ENCODE peak calls at places on chromosomes 2 and 18, in six cellular contexts. One of them, this sample, is unnamed.

GRCh38 chr2:168835961-168836360 is 33.5 kb downstream of the NOSTRIN start:
- DNase-seq in thyroid gland: no peak
- DNase-seq in midbrain: no peak
- DNase-seq in Calu3: no peak
- DNase-seq in stimulated activated CD4-positive, alpha-beta T cell treated with anti-CD3 and anti-CD28 coated beads, Interleukin-4, amount 100 ng/mL, for 1 hour: no peak
- DNase-seq in activated T-helper 1 cell treated with anti-CD3 and anti-CD28 coated beads, Interleukin-12 subunit alpha, Interleukin-12 subunit beta, Interleukin-2, Interleukin-4 antibody, amounts not matched to agents 30 ng/mL and 10 ng/mL and 1 ng/mL, durations not matched to agents 14 hours and 24 hours and 36 hours: no peak
- DNase-seq in this sample: no peak

GRCh38 chr2:5367321-5367720 is 324.9 kb upstream of the SOX11 start:
- DNase-seq in midbrain: no peak
- DNase-seq in Calu3: no peak
- DNase-seq in thyroid gland: no peak
- DNase-seq in activated T-helper 1 cell treated with anti-CD3 and anti-CD28 coated beads, Interleukin-12 subunit alpha, Interleukin-12 subunit beta, Interleukin-2, Interleukin-4 antibody, amounts not matched to agents 30 ng/mL and 10 ng/mL and 1 ng/mL, durations not matched to agents 14 hours and 24 hours and 36 hours: no peak
- DNase-seq in stimulated activated CD4-positive, alpha-beta T cell treated with anti-CD3 and anti-CD28 coated beads, Interleukin-4, amount 100 ng/mL, for 1 hour: no peak
- DNase-seq in this sample: no peak

GRCh38 chr2:1599301-1600085 is 144.8 kb downstream of the PXDN start:
- DNase-seq in Calu3: no peak
- DNase-seq in midbrain: no peak
- DNase-seq in activated T-helper 1 cell treated with anti-CD3 and anti-CD28 coated beads, Interleukin-12 subunit alpha, Interleukin-12 subunit beta, Interleukin-2, Interleukin-4 antibody, amounts not matched to agents 30 ng/mL and 10 ng/mL and 1 ng/mL, durations not matched to agents 14 hours and 24 hours and 36 hours: no peak
- DNase-seq in stimulated activated CD4-positive, alpha-beta T cell treated with anti-CD3 and anti-CD28 coated beads, Interleukin-4, amount 100 ng/mL, for 1 hour: no peak
- DNase-seq in thyroid gland: no peak
- DNase-seq in this sample: no peak

GRCh38 chr18:48661421-48661820 is 122.6 kb downstream of the CTIF start:
- DNase-seq in stimulated activated CD4-positive, alpha-beta T cell treated with anti-CD3 and anti-CD28 coated beads, Interleukin-4, amount 100 ng/mL, for 1 hour: no peak
- DNase-seq in activated T-helper 1 cell treated with anti-CD3 and anti-CD28 coated beads, Interleukin-12 subunit alpha, Interleukin-12 subunit beta, Interleukin-2, Interleukin-4 antibody, amounts not matched to agents 30 ng/mL and 10 ng/mL and 1 ng/mL, durations not matched to agents 14 hours and 24 hours and 36 hours: no peak
- DNase-seq in midbrain: no peak
- DNase-seq in Calu3: no peak
- DNase-seq in thyroid gland: no peak
- DNase-seq in this sample: no peak

GRCh38 chr2:117979911-117980341 is 33.9 kb downstream of the CCDC93 start:
- DNase-seq in midbrain: peak
- DNase-seq in Calu3: no peak
- DNase-seq in stimulated activated CD4-positive, alpha-beta T cell treated with anti-CD3 and anti-CD28 coated beads, Interleukin-4, amount 100 ng/mL, for 1 hour: no peak
- DNase-seq in activated T-helper 1 cell treated with anti-CD3 and anti-CD28 coated beads, Interleukin-12 subunit alpha, Interleukin-12 subunit beta, Interleukin-2, Interleukin-4 antibody, amounts not matched to agents 30 ng/mL and 10 ng/mL and 1 ng/mL, durations not matched to agents 14 hours and 24 hours and 36 hours: no peak
- DNase-seq in thyroid gland: no peak
- DNase-seq in this sample: peak

GRCh38 chr2:24559714-24560113 is 68.7 kb downstream of the NCOA1 start:
- DNase-seq in Calu3: no peak
- DNase-seq in stimulated activated CD4-positive, alpha-beta T cell treated with anti-CD3 and anti-CD28 coated beads, Interleukin-4, amount 100 ng/mL, for 1 hour: no peak
- DNase-seq in thyroid gland: no peak
- DNase-seq in activated T-helper 1 cell treated with anti-CD3 and anti-CD28 coated beads, Interleukin-12 subunit alpha, Interleukin-12 subunit beta, Interleukin-2, Interleukin-4 antibody, amounts not matched to agents 30 ng/mL and 10 ng/mL and 1 ng/mL, durations not matched to agents 14 hours and 24 hours and 36 hours: no peak
- DNase-seq in midbrain: peak
- DNase-seq in this sample: peak

GRCh38 chr2:72457801-72458516 is 310.3 kb upstream of the CYP26B1 start:
- DNase-seq in activated T-helper 1 cell treated with anti-CD3 and anti-CD28 coated beads, Interleukin-12 subunit alpha, Interleukin-12 subunit beta, Interleukin-2, Interleukin-4 antibody, amounts not matched to agents 30 ng/mL and 10 ng/mL and 1 ng/mL, durations not matched to agents 14 hours and 24 hours and 36 hours: no peak
- DNase-seq in midbrain: no peak
- DNase-seq in Calu3: no peak
- DNase-seq in thyroid gland: no peak
- DNase-seq in stimulated activated CD4-positive, alpha-beta T cell treated with anti-CD3 and anti-CD28 coated beads, Interleukin-4, amount 100 ng/mL, for 1 hour: no peak
- DNase-seq in this sample: peak

GRCh38 chr2:212919238-212919637 is 232.2 kb downstream of the IKZF2 start:
- DNase-seq in stimulated activated CD4-positive, alpha-beta T cell treated with anti-CD3 and anti-CD28 coated beads, Interleukin-4, amount 100 ng/mL, for 1 hour: no peak
- DNase-seq in Calu3: peak
- DNase-seq in midbrain: no peak
- DNase-seq in thyroid gland: peak
- DNase-seq in activated T-helper 1 cell treated with anti-CD3 and anti-CD28 coated beads, Interleukin-12 subunit alpha, Interleukin-12 subunit beta, Interleukin-2, Interleukin-4 antibody, amounts not matched to agents 30 ng/mL and 10 ng/mL and 1 ng/mL, durations not matched to agents 14 hours and 24 hours and 36 hours: no peak
- DNase-seq in this sample: no peak

GRCh38 chr2:69709290-69709689 is 32.6 kb upstream of the ANXA4 start:
- DNase-seq in thyroid gland: no peak
- DNase-seq in stimulated activated CD4-positive, alpha-beta T cell treated with anti-CD3 and anti-CD28 coated beads, Interleukin-4, amount 100 ng/mL, for 1 hour: no peak
- DNase-seq in activated T-helper 1 cell treated with anti-CD3 and anti-CD28 coated beads, Interleukin-12 subunit alpha, Interleukin-12 subunit beta, Interleukin-2, Interleukin-4 antibody, amounts not matched to agents 30 ng/mL and 10 ng/mL and 1 ng/mL, durations not matched to agents 14 hours and 24 hours and 36 hours: no peak
- DNase-seq in Calu3: no peak
- DNase-seq in midbrain: peak
- DNase-seq in this sample: no peak

GRCh38 chr2:199186226-199186864 is 271.4 kb downstream of the SATB2 start:
- DNase-seq in activated T-helper 1 cell treated with anti-CD3 and anti-CD28 coated beads, Interleukin-12 subunit alpha, Interleukin-12 subunit beta, Interleukin-2, Interleukin-4 antibody, amounts not matched to agents 30 ng/mL and 10 ng/mL and 1 ng/mL, durations not matched to agents 14 hours and 24 hours and 36 hours: no peak
- DNase-seq in Calu3: no peak
- DNase-seq in thyroid gland: no peak
- DNase-seq in stimulated activated CD4-positive, alpha-beta T cell treated with anti-CD3 and anti-CD28 coated beads, Interleukin-4, amount 100 ng/mL, for 1 hour: no peak
- DNase-seq in midbrain: no peak
- DNase-seq in this sample: no peak

GRCh38 chr18:31825772-31826171 is 65.1 kb upstream of the SLC25A52 start:
- DNase-seq in Calu3: no peak
- DNase-seq in activated T-helper 1 cell treated with anti-CD3 and anti-CD28 coated beads, Interleukin-12 subunit alpha, Interleukin-12 subunit beta, Interleukin-2, Interleukin-4 antibody, amounts not matched to agents 30 ng/mL and 10 ng/mL and 1 ng/mL, durations not matched to agents 14 hours and 24 hours and 36 hours: no peak
- DNase-seq in midbrain: no peak
- DNase-seq in stimulated activated CD4-positive, alpha-beta T cell treated with anti-CD3 and anti-CD28 coated beads, Interleukin-4, amount 100 ng/mL, for 1 hour: no peak
- DNase-seq in thyroid gland: no peak
- DNase-seq in this sample: no peak

GRCh38 chr18:36411745-36412168 is 114.2 kb downstream of the FHOD3 start:
- DNase-seq in midbrain: no peak
- DNase-seq in activated T-helper 1 cell treated with anti-CD3 and anti-CD28 coated beads, Interleukin-12 subunit alpha, Interleukin-12 subunit beta, Interleukin-2, Interleukin-4 antibody, amounts not matched to agents 30 ng/mL and 10 ng/mL and 1 ng/mL, durations not matched to agents 14 hours and 24 hours and 36 hours: no peak
- DNase-seq in stimulated activated CD4-positive, alpha-beta T cell treated with anti-CD3 and anti-CD28 coated beads, Interleukin-4, amount 100 ng/mL, for 1 hour: no peak
- DNase-seq in Calu3: peak
- DNase-seq in thyroid gland: no peak
- DNase-seq in this sample: peak

GRCh38 chr2:158619496-158619895 is 162.7 kb downstream of the PKP4 start:
- DNase-seq in activated T-helper 1 cell treated with anti-CD3 and anti-CD28 coated beads, Interleukin-12 subunit alpha, Interleukin-12 subunit beta, Interleukin-2, Interleukin-4 antibody, amounts not matched to agents 30 ng/mL and 10 ng/mL and 1 ng/mL, durations not matched to agents 14 hours and 24 hours and 36 hours: no peak
- DNase-seq in midbrain: no peak
- DNase-seq in thyroid gland: no peak
- DNase-seq in stimulated activated CD4-positive, alpha-beta T cell treated with anti-CD3 and anti-CD28 coated beads, Interleukin-4, amount 100 ng/mL, for 1 hour: no peak
- DNase-seq in Calu3: no peak
- DNase-seq in this sample: peak

GRCh38 chr2:27907547-27907946 is 17.0 kb downstream of the BABAM2 start:
- DNase-seq in thyroid gland: no peak
- DNase-seq in stimulated activated CD4-positive, alpha-beta T cell treated with anti-CD3 and anti-CD28 coated beads, Interleukin-4, amount 100 ng/mL, for 1 hour: no peak
- DNase-seq in midbrain: no peak
- DNase-seq in Calu3: no peak
- DNase-seq in activated T-helper 1 cell treated with anti-CD3 and anti-CD28 coated beads, Interleukin-12 subunit alpha, Interleukin-12 subunit beta, Interleukin-2, Interleukin-4 antibody, amounts not matched to agents 30 ng/mL and 10 ng/mL and 1 ng/mL, durations not matched to agents 14 hours and 24 hours and 36 hours: no peak
- DNase-seq in this sample: peak

GRCh38 chr2:47896450-47896968 is 9.8 kb downstream of the FBXO11 start:
- DNase-seq in thyroid gland: no peak
- DNase-seq in activated T-helper 1 cell treated with anti-CD3 and anti-CD28 coated beads, Interleukin-12 subunit alpha, Interleukin-12 subunit beta, Interleukin-2, Interleukin-4 antibody, amounts not matched to agents 30 ng/mL and 10 ng/mL and 1 ng/mL, durations not matched to agents 14 hours and 24 hours and 36 hours: no peak
- DNase-seq in Calu3: no peak
- DNase-seq in midbrain: no peak
- DNase-seq in stimulated activated CD4-positive, alpha-beta T cell treated with anti-CD3 and anti-CD28 coated beads, Interleukin-4, amount 100 ng/mL, for 1 hour: no peak
- DNase-seq in this sample: no peak

GRCh38 chr2:201116115-201116958 is at the start of gene CFLAR:
- DNase-seq in thyroid gland: peak
- DNase-seq in activated T-helper 1 cell treated with anti-CD3 and anti-CD28 coated beads, Interleukin-12 subunit alpha, Interleukin-12 subunit beta, Interleukin-2, Interleukin-4 antibody, amounts not matched to agents 30 ng/mL and 10 ng/mL and 1 ng/mL, durations not matched to agents 14 hours and 24 hours and 36 hours: peak
- DNase-seq in Calu3: peak
- DNase-seq in stimulated activated CD4-positive, alpha-beta T cell treated with anti-CD3 and anti-CD28 coated beads, Interleukin-4, amount 100 ng/mL, for 1 hour: peak
- DNase-seq in midbrain: peak
- DNase-seq in this sample: peak

GRCh38 chr2:205650450-205650849 is 31.9 kb upstream of the NRP2 start:
- DNase-seq in Calu3: no peak
- DNase-seq in activated T-helper 1 cell treated with anti-CD3 and anti-CD28 coated beads, Interleukin-12 subunit alpha, Interleukin-12 subunit beta, Interleukin-2, Interleukin-4 antibody, amounts not matched to agents 30 ng/mL and 10 ng/mL and 1 ng/mL, durations not matched to agents 14 hours and 24 hours and 36 hours: no peak
- DNase-seq in stimulated activated CD4-positive, alpha-beta T cell treated with anti-CD3 and anti-CD28 coated beads, Interleukin-4, amount 100 ng/mL, for 1 hour: no peak
- DNase-seq in midbrain: no peak
- DNase-seq in thyroid gland: no peak
- DNase-seq in this sample: peak

GRCh38 chr2:209236369-209236768 is 187.5 kb upstream of the MAP2 start:
- DNase-seq in midbrain: no peak
- DNase-seq in thyroid gland: no peak
- DNase-seq in activated T-helper 1 cell treated with anti-CD3 and anti-CD28 coated beads, Interleukin-12 subunit alpha, Interleukin-12 subunit beta, Interleukin-2, Interleukin-4 antibody, amounts not matched to agents 30 ng/mL and 10 ng/mL and 1 ng/mL, durations not matched to agents 14 hours and 24 hours and 36 hours: no peak
- DNase-seq in Calu3: no peak
- DNase-seq in stimulated activated CD4-positive, alpha-beta T cell treated with anti-CD3 and anti-CD28 coated beads, Interleukin-4, amount 100 ng/mL, for 1 hour: no peak
- DNase-seq in this sample: no peak

GRCh38 chr2:224325941-224326340 is 76.0 kb downstream of the FAM124B start:
- DNase-seq in midbrain: no peak
- DNase-seq in thyroid gland: peak
- DNase-seq in stimulated activated CD4-positive, alpha-beta T cell treated with anti-CD3 and anti-CD28 coated beads, Interleukin-4, amount 100 ng/mL, for 1 hour: no peak
- DNase-seq in activated T-helper 1 cell treated with anti-CD3 and anti-CD28 coated beads, Interleukin-12 subunit alpha, Interleukin-12 subunit beta, Interleukin-2, Interleukin-4 antibody, amounts not matched to agents 30 ng/mL and 10 ng/mL and 1 ng/mL, durations not matched to agents 14 hours and 24 hours and 36 hours: no peak
- DNase-seq in Calu3: no peak
- DNase-seq in this sample: no peak

GRCh38 chr18:66560092-66560491 is 43.8 kb downstream of the CDH19 start:
- DNase-seq in Calu3: peak
- DNase-seq in activated T-helper 1 cell treated with anti-CD3 and anti-CD28 coated beads, Interleukin-12 subunit alpha, Interleukin-12 subunit beta, Interleukin-2, Interleukin-4 antibody, amounts not matched to agents 30 ng/mL and 10 ng/mL and 1 ng/mL, durations not matched to agents 14 hours and 24 hours and 36 hours: no peak
- DNase-seq in midbrain: peak
- DNase-seq in stimulated activated CD4-positive, alpha-beta T cell treated with anti-CD3 and anti-CD28 coated beads, Interleukin-4, amount 100 ng/mL, for 1 hour: no peak
- DNase-seq in thyroid gland: peak
- DNase-seq in this sample: peak

GRCh38 chr2:52135235-52135634 is 1103.3 kb upstream of the NRXN1 start:
- DNase-seq in midbrain: no peak
- DNase-seq in stimulated activated CD4-positive, alpha-beta T cell treated with anti-CD3 and anti-CD28 coated beads, Interleukin-4, amount 100 ng/mL, for 1 hour: no peak
- DNase-seq in activated T-helper 1 cell treated with anti-CD3 and anti-CD28 coated beads, Interleukin-12 subunit alpha, Interleukin-12 subunit beta, Interleukin-2, Interleukin-4 antibody, amounts not matched to agents 30 ng/mL and 10 ng/mL and 1 ng/mL, durations not matched to agents 14 hours and 24 hours and 36 hours: no peak
- DNase-seq in thyroid gland: no peak
- DNase-seq in Calu3: no peak
- DNase-seq in this sample: peak

GRCh38 chr2:95106081-95106480 is 15.5 kb downstream of the MRPS5 start:
- DNase-seq in activated T-helper 1 cell treated with anti-CD3 and anti-CD28 coated beads, Interleukin-12 subunit alpha, Interleukin-12 subunit beta, Interleukin-2, Interleukin-4 antibody, amounts not matched to agents 30 ng/mL and 10 ng/mL and 1 ng/mL, durations not matched to agents 14 hours and 24 hours and 36 hours: no peak
- DNase-seq in Calu3: no peak
- DNase-seq in thyroid gland: no peak
- DNase-seq in midbrain: no peak
- DNase-seq in stimulated activated CD4-positive, alpha-beta T cell treated with anti-CD3 and anti-CD28 coated beads, Interleukin-4, amount 100 ng/mL, for 1 hour: no peak
- DNase-seq in this sample: peak

GRCh38 chr2:163527381-163527780 is 208.4 kb downstream of the FIGN start:
- DNase-seq in midbrain: no peak
- DNase-seq in stimulated activated CD4-positive, alpha-beta T cell treated with anti-CD3 and anti-CD28 coated beads, Interleukin-4, amount 100 ng/mL, for 1 hour: no peak
- DNase-seq in thyroid gland: no peak
- DNase-seq in Calu3: no peak
- DNase-seq in activated T-helper 1 cell treated with anti-CD3 and anti-CD28 coated beads, Interleukin-12 subunit alpha, Interleukin-12 subunit beta, Interleukin-2, Interleukin-4 antibody, amounts not matched to agents 30 ng/mL and 10 ng/mL and 1 ng/mL, durations not matched to agents 14 hours and 24 hours and 36 hours: no peak
- DNase-seq in this sample: no peak

GRCh38 chr2:36734304-36734703 is 37.8 kb downstream of the VIT start:
- DNase-seq in midbrain: no peak
- DNase-seq in stimulated activated CD4-positive, alpha-beta T cell treated with anti-CD3 and anti-CD28 coated beads, Interleukin-4, amount 100 ng/mL, for 1 hour: no peak
- DNase-seq in thyroid gland: no peak
- DNase-seq in activated T-helper 1 cell treated with anti-CD3 and anti-CD28 coated beads, Interleukin-12 subunit alpha, Interleukin-12 subunit beta, Interleukin-2, Interleukin-4 antibody, amounts not matched to agents 30 ng/mL and 10 ng/mL and 1 ng/mL, durations not matched to agents 14 hours and 24 hours and 36 hours: no peak
- DNase-seq in Calu3: no peak
- DNase-seq in this sample: peak

GRCh38 chr2:74216642-74217041 is 18.2 kb downstream of the MTHFD2 start:
- DNase-seq in Calu3: no peak
- DNase-seq in activated T-helper 1 cell treated with anti-CD3 and anti-CD28 coated beads, Interleukin-12 subunit alpha, Interleukin-12 subunit beta, Interleukin-2, Interleukin-4 antibody, amounts not matched to agents 30 ng/mL and 10 ng/mL and 1 ng/mL, durations not matched to agents 14 hours and 24 hours and 36 hours: no peak
- DNase-seq in thyroid gland: no peak
- DNase-seq in midbrain: no peak
- DNase-seq in stimulated activated CD4-positive, alpha-beta T cell treated with anti-CD3 and anti-CD28 coated beads, Interleukin-4, amount 100 ng/mL, for 1 hour: no peak
- DNase-seq in this sample: no peak